ENCODE peak calls at places on chromosomes 5 and 9, in nine cellular contexts. P is body of pancreas, C is HCT116, E is colonic mucosa, B is psoas muscle, A is heart right ventricle, K is heart left ventricle, Y is neuronal stem cell, U is ovary. D is an unnamed sample.

GRCh38 chr5:14721990-14722656 is 57.6 kb downstream of the OTULIN start:
- DNase-seq in A (no peak), U (no peak), E (no peak), B (no peak), C (no peak), P (no peak), Y (no peak), K (no peak), D (no peak)

GRCh38 chr9:135048046-135048757 is 39.3 kb upstream of the OLFM1 start:
- DNase-seq in B (no peak), E (no peak), U (no peak), C (no peak), P (no peak), A (no peak), Y (no peak), K (no peak), D (no peak)

GRCh38 chr5:128596071-128596470 is 58.0 kb upstream of the FBN2 start:
- DNase-seq in C (no peak), Y (no peak), U (no peak), A (no peak), P (no peak), B (no peak), E (no peak), K (no peak), D (no peak)

GRCh38 chr5:149782018-149782899 is 52.1 kb downstream of the PPARGC1B start:
- DNase-seq in K (peak; percentile 52), P (no peak), B (no peak), U (peak; percentile 53), E (peak; percentile 69), C (no peak), Y (no peak), A (peak; percentile 64), D (peak; percentile 73)

GRCh38 chr5:175746851-175747250 is 89.0 kb downstream of the HRH2 start:
- DNase-seq in A (no peak), C (peak; percentile 36), B (no peak), K (no peak), U (no peak), Y (peak; percentile 23), E (no peak), P (no peak), D (no peak)

GRCh38 chr9:71895122-71895521 is 15.9 kb downstream of the ABHD17B start:
- DNase-seq in U (no peak), P (no peak), Y (no peak), E (no peak), B (no peak), A (no peak), C (no peak), K (no peak), D (no peak)

GRCh38 chr5:451587-452458 is 8.8 kb downstream of the EXOC3 start:
- DNase-seq in U (no peak), A (no peak), E (no peak), Y (no peak), P (no peak), C (no peak), B (no peak), K (no peak), D (no peak)

GRCh38 chr5:122965111-122965510 is 71.4 kb downstream of the PPIC start:
- DNase-seq in Y (no peak), K (no peak), P (no peak), C (no peak), A (no peak), B (no peak), E (no peak), U (no peak), D (no peak)

GRCh38 chr9:75027187-75028107 is 646 bp downstream of the CARNMT1 start:
- DNase-seq in K (peak; percentile 71), B (peak; percentile 77), C (peak; percentile 2), Y (no peak), A (peak; percentile 65), U (peak; percentile 69), P (peak; percentile 74), E (peak; percentile 74), D (peak; percentile 59)

GRCh38 chr9:81611664-81612063 is 77.7 kb downstream of the TLE1 start:
- DNase-seq in U (no peak), E (no peak), K (no peak), C (no peak), A (no peak), B (no peak), P (no peak), Y (no peak), D (no peak)

GRCh38 chr9:37990404-37991015 is 78.5 kb downstream of the SHB start:
- DNase-seq in U (no peak), B (no peak), E (no peak), K (no peak), A (no peak), Y (no peak), C (no peak), P (no peak), D (no peak)

GRCh38 chr9:12723409-12724028 is 30.3 kb downstream of the TYRP1 start:
- DNase-seq in C (peak; percentile 23), E (peak; percentile 21), U (no peak), K (no peak), P (no peak), Y (no peak), B (no peak), A (no peak), D (no peak)

GRCh38 chr9:133153227-133154096 is 10.3 kb downstream of the GBGT1 start:
- DNase-seq in K (peak; percentile 49), Y (no peak), B (no peak), C (no peak), P (no peak), A (no peak), E (no peak), U (no peak), D (no peak)

GRCh38 chr5:132470596-132470995 is 20.0 kb downstream of the IRF1 start:
- DNase-seq in A (no peak), Y (no peak), B (no peak), E (no peak), C (no peak), U (peak; percentile 21), P (peak; percentile 9), K (no peak), D (no peak)

GRCh38 chr5:5270958-5271605 is 131.0 kb downstream of the ADAMTS16 start:
- DNase-seq in K (peak; percentile 58), A (peak; percentile 55), E (peak; percentile 46), U (peak; percentile 88), B (peak; percentile 73), Y (peak; percentile 12), C (peak; percentile 57), P (peak; percentile 83), D (peak; percentile 56)

GRCh38 chr5:77946381-77947050 is 170.4 kb upstream of the TBCA start:
- DNase-seq in U (no peak), E (no peak), P (no peak), B (no peak), A (no peak), Y (no peak), K (no peak), C (no peak), D (no peak)

GRCh38 chr5:133353741-133354140 is 258.6 kb downstream of the FSTL4 start:
- DNase-seq in U (no peak), B (no peak), P (no peak), C (no peak), A (no peak), Y (peak; percentile 51), E (no peak), K (no peak), D (no peak)

GRCh38 chr9:131616983-131617604 is 71.8 kb downstream of the PRRT1B start:
- DNase-seq in B (no peak), U (no peak), K (no peak), E (no peak), P (no peak), C (no peak), Y (no peak), A (peak; percentile 8), D (no peak)

DNA sequence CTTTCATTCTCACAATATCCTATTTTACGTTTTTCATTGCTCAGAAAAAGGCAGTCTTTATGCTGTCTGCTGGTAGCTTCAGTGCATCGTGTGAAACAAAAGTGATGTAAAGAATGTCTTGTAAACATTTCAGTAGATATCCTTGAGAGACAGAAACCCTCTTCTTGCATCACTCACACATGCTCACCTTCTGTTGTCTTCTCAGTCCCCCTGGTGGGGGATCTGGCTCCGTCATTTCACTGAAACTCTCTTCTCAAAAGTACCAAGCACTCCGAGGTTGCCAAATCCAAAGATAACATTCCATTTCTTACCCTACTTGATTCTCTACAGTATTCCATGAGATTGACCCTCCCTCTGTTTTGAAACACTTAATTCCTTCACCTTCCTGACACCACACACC is 46.1 kb upstream of the PCA3 start:
- DNase-seq in Y (no peak), E (no peak), P (no peak), B (no peak), U (no peak), K (no peak), A (no peak), C (no peak), D (no peak)
- H3K27ac ChIP-seq in Y (no peak overlapping the region), E (no peak overlapping the region), P (no peak overlapping the region), B (no peak overlapping the region), U (no peak overlapping the region), K (no peak overlapping the region), A (no peak overlapping the region), C (no peak overlapping the region), D (no peak overlapping the region)

GRCh38 chr9:35737143-35737542 is 4.7 kb downstream of the CREB3 start:
- DNase-seq in K (no peak), P (no peak), A (no peak), U (no peak), Y (no peak), E (no peak), B (no peak), C (no peak), D (no peak)

GRCh38 chr9:35736201-35736633 is 3.8 kb downstream of the CREB3 start:
- DNase-seq in E (peak; percentile 81), Y (peak; percentile 58), U (no peak), C (peak; percentile 64), A (no peak), P (peak; percentile 71), K (peak; percentile 72), B (peak; percentile 49), D (peak; percentile 48)

GRCh38 chr9:35738924-35739323 is 6.5 kb downstream of the CREB3 start:
- DNase-seq in E (no peak), P (no peak), A (no peak), C (no peak), Y (no peak), B (no peak), K (no peak), U (no peak), D (no peak)

GRCh38 chr9:35740243-35740642 is 7.8 kb downstream of the CREB3 start:
- DNase-seq in Y (no peak), E (no peak), C (no peak), K (no peak), U (no peak), B (no peak), A (no peak), P (peak; percentile 10), D (no peak)

GRCh38 chr9:35738186-35738585 is 5.7 kb downstream of the CREB3 start:
- DNase-seq in C (no peak), B (no peak), A (no peak), K (no peak), Y (no peak), E (no peak), P (no peak), U (no peak), D (no peak)
- H3K36me3 ChIP-seq in C (peaks cover 52% of the 10 kb centered on the region), B (peaks cover 37% of the 10 kb centered on the region), A (peaks cover 41% of the 10 kb centered on the region), K (peaks cover 33% of the 10 kb centered on the region), Y (peaks cover 72% of the 10 kb centered on the region), E (peaks cover 24% of the 10 kb centered on the region), P (peaks cover 20% of the 10 kb centered on the region), U (no peaks in the 10 kb centered on the region), D (peaks cover 93% of the 10 kb centered on the region)

GRCh38 chr5:173591300-173591622 is 25.2 kb downstream of the BOD1 start:
- DNase-seq in P (no peak), U (no peak), E (no peak), B (no peak), Y (no peak), A (no peak), C (no peak), K (peak; percentile 63), D (no peak)
- H3K9me3 ChIP-seq in P (no peaks in the 10 kb centered on the region), U (peaks cover 4% of the 10 kb centered on the region), E (no peaks in the 10 kb centered on the region), B (peaks cover 10% of the 10 kb centered on the region), Y (peaks cover 25% of the 10 kb centered on the region), A (no peaks in the 10 kb centered on the region), C (peaks cover 21% of the 10 kb centered on the region), K (peaks cover 39% of the 10 kb centered on the region), D (peaks cover 42% of the 10 kb centered on the region)

GRCh38 chr5:55521903-55522302 is 12.9 kb downstream of the PLPP1 start:
- DNase-seq in K (no peak), C (no peak), P (no peak), A (no peak), B (no peak), E (no peak), U (no peak), Y (no peak), D (no peak)
- H3K27ac ChIP-seq in K (peak overlapping the region; percentile 14), C (no peak overlapping the region), P (no peak overlapping the region), A (no peak overlapping the region), B (no peak overlapping the region), E (peak overlapping the region; percentile 63), U (no peak overlapping the region), Y (no peak overlapping the region), D (peak overlapping the region; percentile 42)

D was measured in left ventricle myocardium inferior.